ENCODE peak calls at places on chromosomes 3 and 15, in seven cellular contexts. One of them, this sample, is unnamed.

GRCh38 chr3:171753025-171753472 is 57.2 kb downstream of the PLD1 start:
- DNase-seq in mucosa of descending colon: no peak
- DNase-seq in mesendoderm: no peak
- DNase-seq in A673: no peak
- DNase-seq in dorsolateral prefrontal cortex: no peak
- DNase-seq in aorta: no peak
- DNase-seq in SJSA1: no peak
- DNase-seq in this sample: no peak

GRCh38 chr15:67762610-67763368 is 62.5 kb upstream of the SKOR1 start:
- DNase-seq in mucosa of descending colon: no peak
- DNase-seq in mesendoderm: no peak
- DNase-seq in A673: no peak
- DNase-seq in dorsolateral prefrontal cortex: no peak
- DNase-seq in aorta: no peak
- DNase-seq in SJSA1: peak
- DNase-seq in this sample: no peak

GRCh38 chr15:23648920-23649515 is 1.4 kb upstream of the MAGEL2 start:
- DNase-seq in mucosa of descending colon: no peak
- DNase-seq in mesendoderm: peak
- DNase-seq in A673: peak
- DNase-seq in dorsolateral prefrontal cortex: peak
- DNase-seq in aorta: no peak
- DNase-seq in SJSA1: no peak
- DNase-seq in this sample: peak

GRCh38 chr3:188043891-188044290 is 110.1 kb upstream of the LPP start:
- DNase-seq in mucosa of descending colon: no peak
- DNase-seq in mesendoderm: no peak
- DNase-seq in A673: no peak
- DNase-seq in dorsolateral prefrontal cortex: no peak
- DNase-seq in aorta: no peak
- DNase-seq in SJSA1: no peak
- DNase-seq in this sample: no peak

GRCh38 chr15:68183886-68184285 is 21.2 kb downstream of the CALML4 start:
- DNase-seq in mucosa of descending colon: no peak
- DNase-seq in mesendoderm: no peak
- DNase-seq in A673: peak
- DNase-seq in dorsolateral prefrontal cortex: no peak
- DNase-seq in aorta: no peak
- DNase-seq in SJSA1: no peak
- DNase-seq in this sample: no peak

GRCh38 chr3:155859859-155860258 is 5.6 kb upstream of the SLC33A1 start:
- DNase-seq in mucosa of descending colon: no peak
- DNase-seq in mesendoderm: no peak
- DNase-seq in A673: peak
- DNase-seq in dorsolateral prefrontal cortex: no peak
- DNase-seq in aorta: no peak
- DNase-seq in SJSA1: peak
- DNase-seq in this sample: no peak

GRCh38 chr15:72196409-72197044 is 1.1 kb downstream of the GRAMD2A start:
- DNase-seq in mucosa of descending colon: no peak
- DNase-seq in mesendoderm: no peak
- DNase-seq in A673: no peak
- DNase-seq in dorsolateral prefrontal cortex: no peak
- DNase-seq in aorta: no peak
- DNase-seq in SJSA1: no peak
- DNase-seq in this sample: peak

GRCh38 chr3:106299300-106300098 is 430.7 kb upstream of the CBLB start:
- DNase-seq in mucosa of descending colon: no peak
- DNase-seq in mesendoderm: no peak
- DNase-seq in A673: no peak
- DNase-seq in dorsolateral prefrontal cortex: no peak
- DNase-seq in aorta: no peak
- DNase-seq in SJSA1: no peak
- DNase-seq in this sample: no peak

GRCh38 chr15:100788080-100788730 is 91.4 kb upstream of the ALDH1A3 start:
- DNase-seq in mucosa of descending colon: no peak
- DNase-seq in mesendoderm: no peak
- DNase-seq in A673: no peak
- DNase-seq in dorsolateral prefrontal cortex: no peak
- DNase-seq in aorta: no peak
- DNase-seq in SJSA1: no peak
- DNase-seq in this sample: no peak

GRCh38 chr15:27767918-27768640 is 331.0 kb downstream of the OCA2 start:
- DNase-seq in mucosa of descending colon: no peak
- DNase-seq in mesendoderm: no peak
- DNase-seq in A673: no peak
- DNase-seq in dorsolateral prefrontal cortex: no peak
- DNase-seq in aorta: no peak
- DNase-seq in SJSA1: no peak
- DNase-seq in this sample: peak

GRCh38 chr3:150169279-150169970 is 198.7 kb upstream of the PFN2 start:
- DNase-seq in mucosa of descending colon: no peak
- DNase-seq in mesendoderm: no peak
- DNase-seq in A673: no peak
- DNase-seq in dorsolateral prefrontal cortex: no peak
- DNase-seq in aorta: no peak
- DNase-seq in SJSA1: no peak
- DNase-seq in this sample: no peak

GRCh38 chr3:11651900-11652299 is 8.2 kb upstream of the VGLL4 start:
- DNase-seq in mucosa of descending colon: no peak
- DNase-seq in mesendoderm: no peak
- DNase-seq in A673: peak
- DNase-seq in dorsolateral prefrontal cortex: no peak
- DNase-seq in aorta: no peak
- DNase-seq in SJSA1: peak
- DNase-seq in this sample: no peak

GRCh38 chr3:141065258-141065657 is 14.1 kb downstream of the SPSB4 start:
- DNase-seq in mucosa of descending colon: no peak
- DNase-seq in mesendoderm: no peak
- DNase-seq in A673: no peak
- DNase-seq in dorsolateral prefrontal cortex: no peak
- DNase-seq in aorta: no peak
- DNase-seq in SJSA1: no peak
- DNase-seq in this sample: no peak

GRCh38 chr3:192422998-192423349 is 304.4 kb downstream of the FGF12 start:
- DNase-seq in mucosa of descending colon: no peak
- DNase-seq in mesendoderm: peak
- DNase-seq in A673: peak
- DNase-seq in dorsolateral prefrontal cortex: no peak
- DNase-seq in aorta: no peak
- DNase-seq in SJSA1: no peak
- DNase-seq in this sample: no peak

GRCh38 chr15:66253296-66253642 is 281 bp downstream of the MEGF11 start:
- DNase-seq in mucosa of descending colon: no peak
- DNase-seq in mesendoderm: no peak
- DNase-seq in A673: no peak
- DNase-seq in dorsolateral prefrontal cortex: no peak
- DNase-seq in aorta: peak
- DNase-seq in SJSA1: no peak
- DNase-seq in this sample: peak
- H3K4me3 ChIP-seq in mucosa of descending colon: no peak
- H3K4me3 ChIP-seq in mesendoderm: peak
- H3K4me3 ChIP-seq in A673: peak
- H3K4me3 ChIP-seq in dorsolateral prefrontal cortex: peak
- H3K4me3 ChIP-seq in aorta: peak
- H3K4me3 ChIP-seq in SJSA1: peak
- H3K4me3 ChIP-seq in this sample: peak

GRCh38 chr3:184300377-184300717 is 1.3 kb downstream of the PSMD2 start:
- DNase-seq in mucosa of descending colon: no peak
- DNase-seq in mesendoderm: peak
- DNase-seq in A673: no peak
- DNase-seq in dorsolateral prefrontal cortex: no peak
- DNase-seq in aorta: no peak
- DNase-seq in SJSA1: no peak
- DNase-seq in this sample: no peak
- H3K4me3 ChIP-seq in mucosa of descending colon: no peak
- H3K4me3 ChIP-seq in mesendoderm: no peak
- H3K4me3 ChIP-seq in A673: peak
- H3K4me3 ChIP-seq in dorsolateral prefrontal cortex: peak
- H3K4me3 ChIP-seq in aorta: no peak
- H3K4me3 ChIP-seq in SJSA1: peak
- H3K4me3 ChIP-seq in this sample: no peak

DNA sequence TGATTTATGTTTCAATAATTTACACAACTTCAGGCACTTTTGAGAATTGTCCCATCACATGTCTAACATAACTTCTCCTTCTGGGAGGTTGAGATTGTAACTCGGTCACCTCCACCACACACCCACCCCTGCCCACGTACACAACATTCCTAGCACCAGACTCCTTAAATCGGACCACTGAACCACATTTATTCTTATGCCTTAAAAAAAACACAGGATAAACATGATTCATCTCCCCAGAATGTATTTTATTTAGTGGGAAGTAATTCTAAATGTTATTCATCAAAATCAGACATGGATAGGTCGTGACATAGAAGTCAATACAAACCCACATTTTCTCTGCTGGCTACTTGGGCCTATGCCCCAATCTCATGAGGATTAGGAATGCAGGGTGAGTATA is 3.0 kb downstream of the SNTN start:
- DNase-seq in mucosa of descending colon: no peak
- DNase-seq in mesendoderm: no peak
- DNase-seq in A673: no peak
- DNase-seq in dorsolateral prefrontal cortex: no peak
- DNase-seq in aorta: no peak
- DNase-seq in SJSA1: peak
- DNase-seq in this sample: no peak
- H3K4me3 ChIP-seq in mucosa of descending colon: no peak
- H3K4me3 ChIP-seq in mesendoderm: no peak
- H3K4me3 ChIP-seq in A673: no peak
- H3K4me3 ChIP-seq in dorsolateral prefrontal cortex: no peak
- H3K4me3 ChIP-seq in aorta: no peak
- H3K4me3 ChIP-seq in SJSA1: no peak
- H3K4me3 ChIP-seq in this sample: no peak

DNA sequence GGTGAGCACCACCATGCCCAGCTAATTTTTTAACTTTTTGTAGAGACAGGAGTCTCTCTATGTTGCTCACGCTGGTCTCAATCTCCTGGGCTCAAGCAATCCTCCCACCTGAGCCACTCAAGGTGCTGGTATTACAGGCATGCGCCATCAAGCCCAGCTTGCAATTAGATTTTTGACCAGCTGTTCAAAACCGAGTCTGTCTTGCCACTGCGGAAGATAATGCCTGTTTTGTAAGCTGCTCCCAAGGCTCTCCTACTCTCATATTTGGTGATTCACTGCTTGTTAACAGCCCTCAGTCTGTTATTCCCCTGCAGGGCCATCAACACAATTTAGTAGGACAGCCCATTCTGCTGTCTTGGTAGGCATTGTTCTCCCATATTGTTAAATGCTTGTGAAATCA is 17.8 kb upstream of the MCCC1 start:
- DNase-seq in mucosa of descending colon: no peak
- DNase-seq in mesendoderm: no peak
- DNase-seq in A673: no peak
- DNase-seq in dorsolateral prefrontal cortex: no peak
- DNase-seq in aorta: no peak
- DNase-seq in SJSA1: no peak
- DNase-seq in this sample: no peak
- H3K4me3 ChIP-seq in mucosa of descending colon: no peak
- H3K4me3 ChIP-seq in mesendoderm: no peak
- H3K4me3 ChIP-seq in A673: no peak
- H3K4me3 ChIP-seq in dorsolateral prefrontal cortex: no peak
- H3K4me3 ChIP-seq in aorta: no peak
- H3K4me3 ChIP-seq in SJSA1: no peak
- H3K4me3 ChIP-seq in this sample: no peak

GRCh38 chr15:96343529-96344072 is 13.1 kb downstream of the NR2F2 start:
- DNase-seq in mucosa of descending colon: no peak
- DNase-seq in mesendoderm: no peak
- DNase-seq in A673: peak
- DNase-seq in dorsolateral prefrontal cortex: no peak
- DNase-seq in aorta: peak
- DNase-seq in SJSA1: no peak
- DNase-seq in this sample: peak

GRCh38 chr15:96340611-96341464 is 10.3 kb downstream of the NR2F2 start:
- DNase-seq in mucosa of descending colon: no peak
- DNase-seq in mesendoderm: peak
- DNase-seq in A673: peak
- DNase-seq in dorsolateral prefrontal cortex: no peak
- DNase-seq in aorta: peak
- DNase-seq in SJSA1: peak
- DNase-seq in this sample: peak

GRCh38 chr15:96341465-96342142 is 11.1 kb downstream of the NR2F2 start:
- DNase-seq in mucosa of descending colon: no peak
- DNase-seq in mesendoderm: no peak
- DNase-seq in A673: peak
- DNase-seq in dorsolateral prefrontal cortex: no peak
- DNase-seq in aorta: peak
- DNase-seq in SJSA1: no peak
- DNase-seq in this sample: peak

GRCh38 chr15:96342611-96343528 is 12.4 kb downstream of the NR2F2 start:
- DNase-seq in mucosa of descending colon: no peak
- DNase-seq in mesendoderm: no peak
- DNase-seq in A673: peak
- DNase-seq in dorsolateral prefrontal cortex: no peak
- DNase-seq in aorta: no peak
- DNase-seq in SJSA1: no peak
- DNase-seq in this sample: peak

DNA sequence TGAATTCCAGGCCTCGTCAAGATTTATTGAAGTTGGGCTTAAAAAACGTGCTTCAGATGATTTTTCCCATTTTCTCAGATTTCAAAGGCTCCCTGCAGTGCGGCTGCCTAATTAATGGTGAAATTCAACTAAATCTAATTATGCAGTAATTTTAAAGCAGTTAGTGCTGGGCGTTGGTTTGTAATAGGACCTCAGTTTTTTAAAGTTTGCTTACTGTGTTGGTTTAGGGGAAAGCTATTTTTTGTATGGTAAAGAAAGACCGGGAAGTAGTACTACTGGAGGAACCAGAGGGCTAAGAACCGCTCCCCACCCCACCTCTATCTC is 11.6 kb downstream of the NR2F2 start:
- DNase-seq in mucosa of descending colon: no peak
- DNase-seq in mesendoderm: no peak
- DNase-seq in A673: peak
- DNase-seq in dorsolateral prefrontal cortex: no peak
- DNase-seq in aorta: no peak
- DNase-seq in SJSA1: no peak
- DNase-seq in this sample: no peak
- H3K4me3 ChIP-seq in mucosa of descending colon: no peak
- H3K4me3 ChIP-seq in mesendoderm: no peak
- H3K4me3 ChIP-seq in A673: peak
- H3K4me3 ChIP-seq in dorsolateral prefrontal cortex: no peak
- H3K4me3 ChIP-seq in aorta: no peak
- H3K4me3 ChIP-seq in SJSA1: no peak
- H3K4me3 ChIP-seq in this sample: no peak

DNA sequence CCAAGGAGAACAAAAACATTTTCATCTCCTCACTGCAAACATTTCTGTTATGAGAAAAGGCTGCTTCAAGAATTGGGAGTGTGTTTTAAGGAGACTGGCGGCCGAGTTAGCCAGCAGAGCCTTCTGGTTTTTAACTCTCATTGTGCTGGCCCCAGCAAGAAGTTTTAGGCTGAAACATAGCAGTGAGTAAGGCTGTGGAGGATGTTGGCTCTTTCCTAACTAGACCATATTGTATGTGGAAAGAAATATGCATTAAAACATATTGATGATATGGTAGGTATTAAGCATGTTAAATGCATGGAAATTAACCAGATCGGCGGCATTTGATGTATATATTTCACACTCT is 90.7 kb downstream of the TIGIT start:
- DNase-seq in mucosa of descending colon: no peak
- DNase-seq in mesendoderm: no peak
- DNase-seq in A673: no peak
- DNase-seq in dorsolateral prefrontal cortex: no peak
- DNase-seq in aorta: no peak
- DNase-seq in SJSA1: no peak
- DNase-seq in this sample: no peak
- H3K4me3 ChIP-seq in mucosa of descending colon: no peak
- H3K4me3 ChIP-seq in mesendoderm: no peak
- H3K4me3 ChIP-seq in A673: peak
- H3K4me3 ChIP-seq in dorsolateral prefrontal cortex: peak
- H3K4me3 ChIP-seq in aorta: peak
- H3K4me3 ChIP-seq in SJSA1: no peak
- H3K4me3 ChIP-seq in this sample: no peak

GRCh38 chr15:85632014-85632413 is 162.7 kb downstream of the KLHL25 start:
- DNase-seq in mucosa of descending colon: no peak
- DNase-seq in mesendoderm: no peak
- DNase-seq in A673: no peak
- DNase-seq in dorsolateral prefrontal cortex: no peak
- DNase-seq in aorta: no peak
- DNase-seq in SJSA1: no peak
- DNase-seq in this sample: no peak
- H3K4me3 ChIP-seq in mucosa of descending colon: no peak
- H3K4me3 ChIP-seq in mesendoderm: no peak
- H3K4me3 ChIP-seq in A673: no peak
- H3K4me3 ChIP-seq in dorsolateral prefrontal cortex: no peak
- H3K4me3 ChIP-seq in aorta: no peak
- H3K4me3 ChIP-seq in SJSA1: no peak
- H3K4me3 ChIP-seq in this sample: no peak